ENCODE peak calls at places on chromosomes 11 and 22, in six cellular contexts. One of them, this sample, is unnamed.

GRCh38 chr22:38696606-38697005 is 4.1 kb downstream of the JOSD1 start:
- DNase-seq in kidney: no peak
- DNase-seq in GM12865: no peak
- DNase-seq in GM23338: no peak
- DNase-seq in AG04449: no peak
- DNase-seq in AG09319: peak; percentile 44
- DNase-seq in this sample: peak; percentile 76

GRCh38 chr11:31492320-31492913 is 17.0 kb downstream of the IMMP1L start:
- DNase-seq in kidney: no peak
- DNase-seq in GM12865: no peak
- DNase-seq in GM23338: no peak
- DNase-seq in AG04449: no peak
- DNase-seq in AG09319: no peak
- DNase-seq in this sample: no peak

GRCh38 chr11:99501655-99502054 is 480.9 kb downstream of the CNTN5 start:
- DNase-seq in kidney: no peak
- DNase-seq in GM12865: no peak
- DNase-seq in GM23338: no peak
- DNase-seq in AG04449: no peak
- DNase-seq in AG09319: no peak
- DNase-seq in this sample: no peak

GRCh38 chr22:36331912-36332622 is 55.7 kb downstream of the MYH9 start:
- DNase-seq in kidney: peak; percentile 93
- DNase-seq in GM12865: peak; percentile 75
- DNase-seq in GM23338: no peak
- DNase-seq in AG04449: no peak
- DNase-seq in AG09319: no peak
- DNase-seq in this sample: peak; percentile 74

GRCh38 chr11:76566811-76567210 is 103.7 kb downstream of the LRRC32 start:
- DNase-seq in kidney: no peak
- DNase-seq in GM12865: no peak
- DNase-seq in GM23338: no peak
- DNase-seq in AG04449: no peak
- DNase-seq in AG09319: no peak
- DNase-seq in this sample: no peak

GRCh38 chr11:134656861-134657540 is 245.0 kb upstream of the B3GAT1 start:
- DNase-seq in kidney: peak; percentile 41
- DNase-seq in GM12865: no peak
- DNase-seq in GM23338: no peak
- DNase-seq in AG04449: no peak
- DNase-seq in AG09319: no peak
- DNase-seq in this sample: peak; percentile 30

GRCh38 chr11:13277719-13278619 is at the start of gene BMAL1:
- DNase-seq in kidney: peak; percentile 87
- DNase-seq in GM12865: peak; percentile 79
- DNase-seq in GM23338: peak; percentile 59
- DNase-seq in AG04449: no peak
- DNase-seq in AG09319: no peak
- DNase-seq in this sample: peak; percentile 76

GRCh38 chr22:32932176-32932575 is 126.0 kb downstream of the SYN3 start:
- DNase-seq in kidney: no peak
- DNase-seq in GM12865: no peak
- DNase-seq in GM23338: no peak
- DNase-seq in AG04449: peak; percentile 16
- DNase-seq in AG09319: no peak
- DNase-seq in this sample: no peak

GRCh38 chr11:18173225-18173866 is 709 bp downstream of the MRGPRX4 start:
- DNase-seq in kidney: no peak
- DNase-seq in GM12865: no peak
- DNase-seq in GM23338: no peak
- DNase-seq in AG04449: no peak
- DNase-seq in AG09319: no peak
- DNase-seq in this sample: no peak

GRCh38 chr22:36578619-36579018 is 49.7 kb upstream of the EIF3D start:
- DNase-seq in kidney: peak; percentile 10
- DNase-seq in GM12865: no peak
- DNase-seq in GM23338: no peak
- DNase-seq in AG04449: no peak
- DNase-seq in AG09319: no peak
- DNase-seq in this sample: no peak

GRCh38 chr11:58626915-58627483 is 4.5 kb downstream of the CNTF start:
- DNase-seq in kidney: no peak
- DNase-seq in GM12865: no peak
- DNase-seq in GM23338: no peak
- DNase-seq in AG04449: no peak
- DNase-seq in AG09319: no peak
- DNase-seq in this sample: no peak

GRCh38 chr22:21681566-21682370 is 16.0 kb downstream of the PPIL2 start:
- DNase-seq in kidney: no peak
- DNase-seq in GM12865: no peak
- DNase-seq in GM23338: no peak
- DNase-seq in AG04449: no peak
- DNase-seq in AG09319: no peak
- DNase-seq in this sample: no peak

GRCh38 chr22:26890870-26891269 is 233.5 kb downstream of the MIAT start:
- DNase-seq in kidney: no peak
- DNase-seq in GM12865: no peak
- DNase-seq in GM23338: peak; percentile 29
- DNase-seq in AG04449: no peak
- DNase-seq in AG09319: no peak
- DNase-seq in this sample: no peak

GRCh38 chr11:9596926-9597325 is 23.5 kb downstream of the WEE1 start:
- DNase-seq in kidney: no peak
- DNase-seq in GM12865: peak; percentile 33
- DNase-seq in GM23338: no peak
- DNase-seq in AG04449: no peak
- DNase-seq in AG09319: no peak
- DNase-seq in this sample: no peak

GRCh38 chr11:86248609-86249008 is 4.1 kb downstream of the EED start:
- DNase-seq in kidney: no peak
- DNase-seq in GM12865: peak; percentile 24
- DNase-seq in GM23338: peak; percentile 3
- DNase-seq in AG04449: no peak
- DNase-seq in AG09319: no peak
- DNase-seq in this sample: no peak

GRCh38 chr22:39155421-39155820 is 2.9 kb upstream of the CBX7 start:
- DNase-seq in kidney: peak; percentile 63
- DNase-seq in GM12865: no peak
- DNase-seq in GM23338: no peak
- DNase-seq in AG04449: no peak
- DNase-seq in AG09319: no peak
- DNase-seq in this sample: no peak

GRCh38 chr11:9219115-9219514 is 46.0 kb downstream of the DENND5A start:
- DNase-seq in kidney: no peak
- DNase-seq in GM12865: no peak
- DNase-seq in GM23338: no peak
- DNase-seq in AG04449: no peak
- DNase-seq in AG09319: peak; percentile 52
- DNase-seq in this sample: no peak

GRCh38 chr22:43474161-43475101 is 62.6 kb downstream of the MPPED1 start:
- DNase-seq in kidney: peak; percentile 71
- DNase-seq in GM12865: no peak
- DNase-seq in GM23338: no peak
- DNase-seq in AG04449: no peak
- DNase-seq in AG09319: no peak
- DNase-seq in this sample: no peak

GRCh38 chr11:76830639-76831312 is 29.9 kb upstream of the ACER3 start:
- DNase-seq in kidney: no peak
- DNase-seq in GM12865: no peak
- DNase-seq in GM23338: no peak
- DNase-seq in AG04449: no peak
- DNase-seq in AG09319: peak; percentile 57
- DNase-seq in this sample: no peak

GRCh38 chr11:123082977-123083376 is 21.0 kb upstream of the HSPA8 start:
- DNase-seq in kidney: no peak
- DNase-seq in GM12865: no peak
- DNase-seq in GM23338: no peak
- DNase-seq in AG04449: no peak
- DNase-seq in AG09319: no peak
- DNase-seq in this sample: no peak

GRCh38 chr11:78460468-78460867 is 42.8 kb upstream of the GAB2 start:
- DNase-seq in kidney: no peak
- DNase-seq in GM12865: peak; percentile 23
- DNase-seq in GM23338: no peak
- DNase-seq in AG04449: no peak
- DNase-seq in AG09319: no peak
- DNase-seq in this sample: no peak

GRCh38 chr22:41367039-41367679 is 14.6 kb upstream of the TEF start:
- DNase-seq in kidney: peak; percentile 99
- DNase-seq in GM12865: no peak
- DNase-seq in GM23338: peak; percentile 58
- DNase-seq in AG04449: peak; percentile 56
- DNase-seq in AG09319: peak; percentile 90
- DNase-seq in this sample: no peak

GRCh38 chr22:50733521-50734342 is 4.3 kb upstream of the ACR start:
- DNase-seq in kidney: peak; percentile 56
- DNase-seq in GM12865: no peak
- DNase-seq in GM23338: no peak
- DNase-seq in AG04449: no peak
- DNase-seq in AG09319: no peak
- DNase-seq in this sample: no peak

DNA sequence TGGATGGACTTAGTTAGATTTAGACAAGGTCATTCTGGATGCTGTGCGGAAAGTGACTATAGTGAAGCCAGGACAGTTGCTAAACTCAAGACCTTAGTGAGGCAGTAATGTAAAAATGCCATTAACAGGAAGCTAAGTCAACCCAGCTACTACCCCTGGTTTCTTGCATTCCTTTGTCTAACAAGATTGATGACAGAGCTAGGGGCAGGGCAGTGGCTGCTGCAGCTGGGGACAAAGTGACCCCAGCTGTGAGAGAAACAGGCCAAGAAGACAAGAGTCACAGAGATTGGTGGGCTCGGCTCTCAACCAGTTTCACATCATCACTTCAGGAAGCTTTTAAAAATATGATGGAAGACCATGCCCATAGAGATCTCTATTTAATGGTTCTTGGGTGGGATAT is 110.4 kb upstream of the POU2AF2 start:
- DNase-seq in kidney: no peak
- DNase-seq in GM12865: no peak
- DNase-seq in GM23338: peak; percentile 2
- DNase-seq in AG04449: no peak
- DNase-seq in AG09319: no peak
- DNase-seq in this sample: no peak
- TF ChIP-seq CTCF in kidney: no peak
- TF ChIP-seq CTCF in GM12865: no peak
- TF ChIP-seq CTCF in GM23338: no peak
- TF ChIP-seq CTCF in AG04449: no peak
- TF ChIP-seq CTCF in AG09319: no peak
- TF ChIP-seq CTCF in this sample: no peak

DNA sequence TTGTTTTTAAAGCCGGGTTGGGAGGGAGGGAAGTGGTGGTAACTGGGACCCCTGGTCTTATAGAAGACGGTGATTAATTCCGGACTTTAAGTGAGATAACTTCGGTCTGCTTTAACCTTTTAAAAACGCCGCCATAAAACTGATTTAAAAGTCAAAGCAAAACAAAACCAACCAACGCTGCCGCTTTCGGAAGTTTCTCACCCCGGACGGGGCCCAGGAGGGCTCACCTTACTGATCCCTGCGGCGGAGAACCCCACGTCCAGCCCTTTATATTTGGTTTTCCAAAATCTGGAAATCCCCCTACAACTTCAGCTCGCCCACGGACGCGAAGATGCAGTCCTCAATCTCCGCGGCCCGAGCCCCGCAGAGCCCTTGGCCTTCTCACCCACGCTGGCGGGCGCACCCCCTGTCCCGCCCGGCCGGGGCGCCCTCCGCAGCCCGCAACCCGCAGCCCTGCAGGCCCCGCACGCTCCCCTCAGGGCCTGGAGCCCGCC is 405 bp downstream of the USP28 start:
- DNase-seq in kidney: no peak
- DNase-seq in GM12865: peak; percentile 64
- DNase-seq in GM23338: peak; percentile 40
- DNase-seq in AG04449: no peak
- DNase-seq in AG09319: no peak
- DNase-seq in this sample: no peak
- TF ChIP-seq CTCF in kidney: no peak
- TF ChIP-seq CTCF in GM12865: no peak
- TF ChIP-seq CTCF in GM23338: no peak
- TF ChIP-seq CTCF in AG04449: no peak
- TF ChIP-seq CTCF in AG09319: no peak
- TF ChIP-seq CTCF in this sample: no peak

DNA sequence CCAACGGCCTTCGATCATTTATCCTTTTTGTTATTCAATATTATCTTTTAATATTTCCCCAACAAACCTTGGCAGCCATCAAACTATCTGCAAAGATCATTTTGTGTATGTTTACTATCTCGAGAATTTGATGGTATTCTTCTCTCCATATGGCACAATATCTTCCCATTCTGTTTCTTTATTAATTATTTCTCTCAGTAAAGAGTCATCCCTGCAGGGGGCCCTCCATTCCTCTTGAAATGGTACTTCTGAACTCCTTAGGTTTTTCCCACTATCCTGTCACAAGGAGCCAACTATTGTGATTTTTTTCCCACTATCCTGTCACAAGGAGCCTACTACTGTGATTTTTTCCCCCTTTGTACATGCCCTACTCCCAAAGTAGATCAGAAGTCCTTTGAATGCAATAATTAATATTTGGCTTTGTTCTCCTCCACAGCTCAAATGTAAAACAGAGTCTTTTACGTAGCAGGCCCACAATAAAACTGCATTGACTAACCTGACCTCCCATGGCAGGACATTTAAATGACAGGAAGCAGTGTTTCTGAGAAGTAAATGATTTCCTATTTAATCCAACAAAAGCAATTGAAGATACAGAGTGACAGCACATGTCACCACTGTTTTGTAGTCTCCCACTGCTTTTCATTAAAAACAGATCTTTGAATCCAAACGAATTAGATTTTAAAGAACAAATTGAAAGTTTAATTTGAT is 43.3 kb downstream of the PDGFD start:
- DNase-seq in kidney: no peak
- DNase-seq in GM12865: no peak
- DNase-seq in GM23338: no peak
- DNase-seq in AG04449: no peak
- DNase-seq in AG09319: no peak
- DNase-seq in this sample: no peak
- TF ChIP-seq CTCF in kidney: no peak
- TF ChIP-seq CTCF in GM12865: no peak
- TF ChIP-seq CTCF in GM23338: no peak
- TF ChIP-seq CTCF in AG04449: no peak
- TF ChIP-seq CTCF in AG09319: no peak
- TF ChIP-seq CTCF in this sample: no peak

DNA sequence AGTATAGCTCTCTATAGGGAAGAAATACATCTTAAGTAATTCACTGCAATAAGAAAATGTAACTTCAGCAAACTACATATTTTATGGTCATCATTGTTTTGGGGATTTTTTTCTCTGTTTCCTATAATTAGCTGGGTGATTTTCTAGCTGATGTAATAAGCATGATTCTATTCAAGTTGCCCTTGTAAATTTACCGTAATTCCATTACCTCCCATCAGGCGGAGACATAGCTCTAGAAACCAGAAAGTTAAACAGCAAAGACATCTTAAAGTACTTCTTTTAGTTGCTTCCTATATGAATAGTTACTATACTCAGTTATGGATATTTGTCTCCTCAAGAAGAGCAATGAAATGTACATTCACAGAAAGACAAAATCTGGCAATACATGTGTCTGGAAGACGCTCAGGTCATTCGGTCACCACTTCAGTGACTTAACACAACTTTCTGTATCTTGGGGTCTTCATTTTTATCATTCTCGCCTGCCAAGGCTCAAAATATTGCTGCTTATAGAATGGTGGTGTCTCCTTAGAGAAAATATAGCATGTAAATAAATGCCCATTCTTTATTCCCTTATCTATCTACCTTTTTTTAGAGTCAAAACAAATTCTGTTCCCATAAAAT is 239.9 kb upstream of the ZC3H12C start:
- DNase-seq in kidney: no peak
- DNase-seq in GM12865: peak; percentile 79
- DNase-seq in GM23338: peak; percentile 71
- DNase-seq in AG04449: peak; percentile 40
- DNase-seq in AG09319: peak; percentile 70
- DNase-seq in this sample: no peak
- TF ChIP-seq CTCF in kidney: peak; percentile 44
- TF ChIP-seq CTCF in GM12865: peak; percentile 68
- TF ChIP-seq CTCF in GM23338: peak; percentile 70
- TF ChIP-seq CTCF in AG04449: peak; percentile 43
- TF ChIP-seq CTCF in AG09319: peak; percentile 74
- TF ChIP-seq CTCF in this sample: peak; percentile 47